ENCODE peak calls at places on chromosomes 7 and 10, in eight cellular contexts. Z is T-helper 17 cell; A is pancreas; Y is upper lobe of right lung; I is CD4-positive, alpha-beta T cell; J is stimulated activated naive CD8-positive, alpha-beta T cell treated with anti-CD3 and anti-CD28 coated beads, Interleukin-15, amount 100 ng/mL, for 72 hours; T is aorta; C is central memory CD8-positive, alpha-beta T cell. Q is an unnamed sample.

GRCh38 chr10:97542169-97543024 is 30.2 kb upstream of the ANKRD2 start:
- ATAC-seq in T (peak), I (no peak), Y (peak), C (no peak), Z (no peak), A (peak), J (peak), Q (peak)

GRCh38 chr10:89053555-89053954 is 63.0 kb downstream of the FAS start:
- ATAC-seq in Z (no peak), Y (peak), J (no peak), I (no peak), T (no peak), A (no peak), C (no peak), Q (no peak)

GRCh38 chr7:144437370-144438191 is 34.1 kb upstream of the NOBOX start:
- ATAC-seq in J (peak), Y (peak), T (no peak), Z (peak), I (peak), C (no peak), A (peak), Q (peak)

GRCh38 chr7:92793656-92794205 is 42.6 kb downstream of the CDK6 start:
- ATAC-seq in T (no peak), J (no peak), Y (no peak), A (no peak), Z (no peak), I (no peak), C (no peak), Q (no peak)

GRCh38 chr10:75034131-75034512 is 77.3 kb upstream of the SAMD8 start:
- ATAC-seq in Y (no peak), C (no peak), Z (no peak), I (peak), A (no peak), J (peak), T (no peak), Q (no peak)

GRCh38 chr7:130187360-130187759 is 17.8 kb downstream of the TMEM209 start:
- ATAC-seq in Y (no peak), A (no peak), C (no peak), Z (no peak), T (no peak), I (no peak), J (no peak), Q (no peak)

GRCh38 chr7:15864260-15864991 is 177.9 kb upstream of the MEOX2 start:
- ATAC-seq in Z (no peak), J (no peak), T (no peak), Y (no peak), I (no peak), C (no peak), A (no peak), Q (no peak)

GRCh38 chr7:141328290-141328689 is 222.9 kb upstream of the AGK start:
- ATAC-seq in Y (no peak), J (no peak), Z (no peak), I (no peak), T (no peak), A (no peak), C (no peak), Q (no peak)

GRCh38 chr7:117036034-117036669 is 82.9 kb downstream of the ST7 start:
- ATAC-seq in J (no peak), I (no peak), A (no peak), Z (no peak), T (no peak), C (no peak), Y (no peak), Q (no peak)

GRCh38 chr7:22677680-22678079 is 49.3 kb upstream of the IL6 start:
- ATAC-seq in A (no peak), I (no peak), J (peak), C (no peak), Z (no peak), T (no peak), Y (peak), Q (no peak)

GRCh38 chr10:34327184-34327583 is 487.9 kb downstream of the PARD3 start:
- ATAC-seq in T (no peak), J (no peak), C (no peak), I (no peak), Z (no peak), A (no peak), Y (no peak), Q (peak)

GRCh38 chr10:97532935-97533671 is 34.4 kb downstream of the UBTD1 start:
- ATAC-seq in T (no peak), C (no peak), Z (no peak), Y (no peak), J (no peak), A (peak), I (no peak), Q (peak)

GRCh38 chr10:85492684-85493083 is 873.9 kb downstream of the GRID1 start:
- ATAC-seq in C (no peak), I (no peak), T (no peak), J (no peak), Y (no peak), A (no peak), Z (no peak), Q (no peak)

GRCh38 chr10:7432884-7433726 is 22.3 kb upstream of the SFMBT2 start:
- ATAC-seq in J (no peak), C (no peak), Y (no peak), I (no peak), A (peak), Z (no peak), T (no peak), Q (no peak)

GRCh38 chr7:36201122-36201723 is 48.2 kb downstream of the EEPD1 start:
- ATAC-seq in Y (no peak), Z (no peak), C (no peak), J (no peak), T (no peak), A (peak), I (no peak), Q (no peak)

GRCh38 chr10:5905854-5906507 is 15.9 kb downstream of the FBH1 start:
- ATAC-seq in Y (peak), I (no peak), J (no peak), A (no peak), Z (no peak), T (no peak), C (no peak), Q (no peak)

GRCh38 chr7:131292141-131292905 is 35.4 kb upstream of the MKLN1 start:
- ATAC-seq in J (no peak), C (no peak), Y (no peak), T (peak), I (no peak), A (no peak), Z (no peak), Q (peak)

GRCh38 chr10:48945441-48946143 is 6.0 kb upstream of the LRRC18 start:
- ATAC-seq in A (no peak), Y (no peak), J (no peak), T (no peak), Z (no peak), I (no peak), C (no peak), Q (no peak)

GRCh38 chr7:133650487-133651292 is 397.8 kb downstream of the EXOC4 start:
- ATAC-seq in A (no peak), Z (no peak), J (no peak), Y (peak), I (no peak), T (no peak), C (no peak), Q (no peak)

GRCh38 chr7:27046854-27047549 is 48.8 kb downstream of the HOXA1 start:
- ATAC-seq in Z (no peak), J (no peak), A (no peak), Y (no peak), C (no peak), T (no peak), I (no peak), Q (no peak)

GRCh38 chr10:80324086-80324485 is 32.5 kb downstream of the DYDC1 start:
- ATAC-seq in C (no peak), J (no peak), I (no peak), Y (no peak), Z (no peak), T (no peak), A (peak), Q (peak)

GRCh38 chr10:86313621-86314041 is 53.0 kb downstream of the GRID1 start:
- ATAC-seq in T (no peak), Z (no peak), Y (no peak), C (no peak), A (no peak), J (no peak), I (no peak), Q (no peak)

GRCh38 chr7:94414481-94414880 is 19.8 kb downstream of the COL1A2 start:
- ATAC-seq in J (no peak), T (no peak), Z (no peak), Y (no peak), C (no peak), I (no peak), A (no peak), Q (peak)

GRCh38 chr7:151537818-151538561 is 18.3 kb upstream of the RHEB start:
- ATAC-seq in J (no peak), Y (no peak), I (peak), T (peak), A (peak), Z (no peak), C (no peak), Q (peak)

GRCh38 chr7:130975731-130976130 is 241.7 kb upstream of the KLF14 start:
- ATAC-seq in C (no peak), Z (no peak), A (no peak), Y (no peak), I (no peak), J (no peak), T (no peak), Q (no peak)

GRCh38 chr10:75396861-75397570 is 4.5 kb downstream of the ZNF503 start:
- ATAC-seq in T (no peak), C (no peak), Y (no peak), Z (no peak), I (no peak), J (no peak), A (peak), Q (no peak)

GRCh38 chr7:121420976-121421375 is 24.9 kb upstream of the FAM3C start:
- ATAC-seq in Y (no peak), J (no peak), A (peak), Z (no peak), C (no peak), I (no peak), T (no peak), Q (no peak)

GRCh38 chr7:149773446-149774236 is at the start of gene ZNF467:
- ATAC-seq in C (peak), J (peak), A (peak), T (no peak), I (peak), Z (peak), Y (peak), Q (no peak)

GRCh38 chr7:116779921-116780320 is 82.5 kb upstream of the CAPZA2 start:
- ATAC-seq in Z (no peak), J (no peak), I (no peak), A (no peak), T (no peak), C (no peak), Y (no peak), Q (no peak)

GRCh38 chr10:32149257-32149955 is 93.2 kb upstream of the KIF5B start:
- ATAC-seq in T (peak), J (no peak), Z (no peak), Y (peak), I (no peak), C (no peak), A (peak), Q (peak)

GRCh38 chr10:3400368-3400767 is 227.8 kb upstream of the PITRM1 start:
- ATAC-seq in T (no peak), C (no peak), J (no peak), Z (no peak), Y (no peak), I (no peak), A (peak), Q (no peak)

GRCh38 chr7:55100172-55100961 is 81.5 kb downstream of the EGFR start:
- ATAC-seq in A (peak), Y (peak), T (peak), C (no peak), Z (no peak), I (no peak), J (no peak), Q (no peak)

GRCh38 chr7:12827219-12827821 is 139.9 kb downstream of the ARL4A start:
- ATAC-seq in Y (no peak), C (no peak), A (peak), T (no peak), J (no peak), Z (no peak), I (no peak), Q (no peak)

GRCh38 chr7:102829075-102829474 is 80.3 kb downstream of the FAM185A start:
- ATAC-seq in I (no peak), T (no peak), Y (no peak), Z (no peak), J (no peak), C (no peak), A (no peak), Q (no peak)

GRCh38 chr10:3763035-3763456 is 22.0 kb downstream of the KLF6 start:
- ATAC-seq in A (no peak), Y (no peak), J (no peak), C (no peak), I (no peak), Z (no peak), T (no peak), Q (peak)

GRCh38 chr10:98858525-98858924 is 377.1 kb downstream of the HPSE2 start:
- ATAC-seq in J (no peak), Z (no peak), T (no peak), A (no peak), C (no peak), I (no peak), Y (no peak), Q (no peak)